ENCODE peak calls at places on chromosomes 13 and 19, in four cellular contexts. A, S, L and B are unnamed samples.

GRCh38 chr13:42334329-42334706 is 62.4 kb downstream of the AKAP11 start:
- DNase-seq in L (no peak), S (peak; percentile 50), A (peak; percentile 56), B (no peak)

GRCh38 chr19:22532388-22533310 is 101.5 kb upstream of the ZNF492 start:
- DNase-seq in L (no peak), S (no peak), A (no peak), B (no peak)

GRCh38 chr13:71513414-71514063 is 353.5 kb downstream of the DACH1 start:
- DNase-seq in S (no peak), A (no peak), L (no peak), B (no peak)

GRCh38 chr19:48094843-48095203 is 15.8 kb downstream of the PLA2G4C start:
- DNase-seq in L (no peak), A (no peak), S (no peak), B (no peak)

GRCh38 chr19:31312004-31312403 is 37.2 kb downstream of the TSHZ3 start:
- DNase-seq in L (no peak), S (no peak), A (no peak), B (no peak)

GRCh38 chr19:54806516-54806838 is 3.1 kb downstream of the KIR2DL4 start:
- DNase-seq in A (no peak), L (no peak), S (no peak), B (no peak)

GRCh38 chr19:32318884-32319520 is 26.4 kb upstream of the ZNF507 start:
- DNase-seq in A (peak; percentile 73), S (no peak), L (peak; percentile 8), B (peak; percentile 47)

GRCh38 chr19:39122934-39123731 is 2.5 kb upstream of the PAK4 start:
- DNase-seq in A (no peak), L (no peak), S (no peak), B (no peak)

GRCh38 chr19:12065100-12065538 is 588 bp downstream of the ZNF844 start:
- DNase-seq in A (peak; percentile 63), S (no peak), L (no peak), B (no peak)

GRCh38 chr19:31054430-31054829 is 294.8 kb downstream of the TSHZ3 start:
- DNase-seq in L (no peak), A (peak; percentile 62), S (no peak), B (peak; percentile 38)

GRCh38 chr13:31807090-31807541 is 67.8 kb downstream of the RXFP2 start:
- DNase-seq in A (no peak), S (no peak), L (no peak), B (no peak)
- TF ChIP-seq EGR1 in A (no peak), S (no peak), L (no peak), B (no peak)

DNA sequence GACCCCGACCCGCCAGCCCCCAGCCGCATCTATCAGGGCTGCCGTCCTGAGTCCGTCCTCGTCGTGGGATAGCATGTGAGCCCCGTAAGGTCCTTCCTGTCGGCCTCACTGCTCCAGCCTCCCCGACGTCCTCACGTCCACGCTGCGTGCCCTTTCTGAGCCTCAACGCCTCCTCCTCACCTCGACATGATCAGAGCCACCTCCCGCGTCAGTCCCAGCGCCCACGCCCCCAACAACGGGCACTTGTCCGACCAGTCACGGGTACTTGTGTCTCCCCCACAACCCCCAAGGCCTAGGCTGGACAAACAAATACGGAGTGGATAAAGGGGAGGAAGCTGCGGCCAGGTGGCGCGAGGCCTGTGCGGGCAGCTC is 665 bp downstream of the ZNF497 start:
- DNase-seq in S (no peak), A (no peak), L (peak; percentile 46), B (peak; percentile 64)
- TF ChIP-seq EGR1 in S (no peak), A (no peak), L (no peak), B (peak; percentile 83)

GRCh38 chr19:52735734-52736133 is 890 bp upstream of the ZNF611 start:
- DNase-seq in L (no peak), S (no peak), A (peak; percentile 75), B (no peak)
- TF ChIP-seq EGR1 in L (no peak), S (no peak), A (peak; percentile 93), B (no peak)

DNA sequence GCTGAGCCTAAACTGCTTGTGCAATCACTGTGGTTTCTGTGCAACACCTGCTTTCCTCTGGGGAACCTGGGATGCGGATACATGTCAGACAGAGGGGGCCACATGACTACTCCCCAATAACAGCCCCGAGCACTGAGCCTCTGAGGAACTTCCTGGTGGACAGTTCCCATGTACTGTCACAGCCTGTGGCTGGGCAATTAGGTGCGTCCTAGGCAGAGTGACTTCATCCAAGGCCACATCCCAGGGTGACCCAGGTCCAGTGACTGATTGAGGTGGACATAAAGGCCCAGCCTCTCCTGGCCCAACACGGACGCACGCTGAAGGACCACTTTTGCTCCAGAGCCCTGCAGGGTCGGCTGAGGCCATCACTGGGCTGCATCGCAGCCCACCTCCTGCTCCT is 24.0 kb downstream of the VRK3 start:
- DNase-seq in S (no peak), A (no peak), L (no peak), B (no peak)
- TF ChIP-seq EGR1 in S (no peak), A (no peak), L (no peak), B (no peak)

DNA sequence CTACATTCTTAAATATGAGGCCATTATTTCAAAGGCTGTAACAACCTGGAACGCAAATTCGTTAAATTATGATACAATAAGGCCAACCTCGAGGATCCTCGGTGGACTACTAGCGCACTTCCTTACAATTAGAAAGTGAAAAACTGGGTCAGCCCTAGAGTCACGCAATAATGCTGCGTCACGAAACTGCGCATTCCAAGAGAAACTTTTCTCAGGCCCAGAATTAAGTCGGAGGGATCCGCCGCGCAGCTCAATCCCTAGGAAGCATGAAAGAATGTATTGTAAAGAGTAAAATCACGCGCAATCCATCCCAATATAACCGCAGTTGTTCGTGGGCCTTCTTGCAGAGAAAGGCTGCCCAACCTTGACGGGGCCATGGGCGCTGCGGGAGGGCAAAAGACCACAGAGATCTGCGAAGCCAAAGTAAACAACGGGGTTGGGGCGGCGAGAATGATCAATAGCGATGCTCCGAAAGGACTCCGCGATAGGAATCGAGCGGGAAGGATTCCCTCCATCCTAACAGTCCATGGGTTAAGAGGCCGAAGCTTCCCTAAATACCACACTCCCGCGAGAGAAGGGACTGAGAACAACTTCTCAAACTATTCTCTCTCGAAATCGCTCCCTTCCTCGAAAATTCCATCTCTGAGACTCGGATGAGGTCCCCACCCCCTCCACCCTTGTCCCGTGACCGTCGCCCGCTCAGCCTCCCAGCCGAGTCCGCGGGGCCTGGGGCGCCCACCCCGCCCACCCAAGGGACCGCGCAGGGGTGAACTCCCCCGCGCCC is 564 bp downstream of the SPART start:
- DNase-seq in S (no peak), L (no peak), A (peak; percentile 73), B (peak; percentile 15)
- TF ChIP-seq EGR1 in S (no peak), L (no peak), A (no peak), B (no peak)

GRCh38 chr19:1750343-1751021 is 2.8 kb upstream of the ONECUT3 start:
- DNase-seq in S (no peak), L (no peak), A (peak; percentile 58), B (no peak)

GRCh38 chr19:1752757-1753728 is at the start of gene ONECUT3:
- DNase-seq in S (no peak), A (peak; percentile 63), L (no peak), B (no peak)

GRCh38 chr19:1751367-1752008 is 1.8 kb upstream of the ONECUT3 start:
- DNase-seq in A (no peak), L (no peak), S (no peak), B (no peak)

GRCh38 chr19:1753730-1754442 is 580 bp downstream of the ONECUT3 start:
- DNase-seq in L (no peak), S (no peak), A (no peak), B (no peak)

GRCh38 chr19:1752009-1752756 is 1.1 kb upstream of the ONECUT3 start:
- DNase-seq in S (no peak), L (no peak), A (no peak), B (no peak)
- TF ChIP-seq EGR1 in S (no peak), L (no peak), A (no peak), B (no peak)

GRCh38 chr19:5436948-5437306 is 18.3 kb upstream of the ZNRF4 start:
- DNase-seq in S (no peak), A (no peak), L (no peak), B (no peak)

GRCh38 chr19:5435642-5436017 is 19.6 kb upstream of the ZNRF4 start:
- DNase-seq in A (no peak), S (no peak), L (no peak), B (no peak)

GRCh38 chr19:5434970-5435641 is 20.1 kb upstream of the ZNRF4 start:
- DNase-seq in A (no peak), S (no peak), L (peak; percentile 74), B (peak; percentile 83)

GRCh38 chr19:5434351-5434917 is 20.8 kb upstream of the ZNRF4 start:
- DNase-seq in S (no peak), A (no peak), L (peak; percentile 39), B (peak; percentile 58)

GRCh38 chr19:5436101-5436947 is 18.9 kb upstream of the ZNRF4 start:
- DNase-seq in A (peak; percentile 96), S (no peak), L (no peak), B (peak; percentile 99)
- TF ChIP-seq EGR1 in A (no peak), S (no peak), L (no peak), B (no peak)

GRCh38 chr19:10086904-10087256 is 763 bp downstream of the SHFL start:
- DNase-seq in S (no peak), A (no peak), L (no peak), B (peak; percentile 27)
- TF ChIP-seq EGR1 in S (no peak), A (no peak), L (no peak), B (no peak)

DNA sequence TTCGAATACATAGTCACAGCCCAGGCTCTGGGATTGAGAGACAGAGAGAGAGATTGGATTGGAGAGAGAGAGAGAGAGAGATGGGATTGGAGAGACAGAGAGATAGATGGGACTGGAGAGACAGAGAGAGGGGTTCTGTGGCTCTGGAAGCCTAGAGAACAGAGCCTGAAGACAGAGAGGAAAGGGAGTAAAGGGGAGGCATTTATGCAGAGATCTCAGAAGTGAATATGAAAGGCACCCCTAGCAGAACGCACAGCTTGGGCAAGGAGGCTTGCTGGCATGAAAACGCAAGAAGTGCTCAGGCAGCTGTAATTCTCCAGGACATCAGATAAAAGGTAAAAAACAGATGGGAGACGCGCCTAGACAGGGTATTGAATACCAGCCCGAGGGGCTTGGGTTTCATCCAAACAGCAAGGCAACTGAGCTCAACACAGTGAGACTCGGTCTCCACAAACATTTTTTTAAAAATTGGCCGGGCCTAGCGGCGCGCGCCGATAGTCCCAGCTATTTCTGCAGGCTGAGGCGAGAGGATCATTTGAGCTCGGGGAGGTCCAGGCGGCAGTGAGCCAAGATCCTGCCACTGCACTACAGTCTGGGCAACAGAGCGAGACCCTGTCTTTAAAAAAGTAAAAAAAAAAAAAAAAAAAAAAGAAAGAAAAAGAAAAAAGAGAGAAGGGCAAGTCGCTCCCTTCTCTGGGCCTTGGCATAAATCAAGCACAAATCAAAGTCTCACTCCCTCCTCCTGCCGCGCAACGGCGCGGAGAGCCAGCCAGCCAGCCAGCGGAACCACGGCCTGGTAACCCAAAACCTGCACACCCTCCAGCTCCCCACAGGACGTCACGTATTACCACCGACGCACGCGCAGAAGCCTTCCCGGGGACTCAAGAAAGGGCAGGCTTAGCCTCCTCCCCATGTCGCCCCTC is 769 bp upstream of the PPP2R1A start:
- DNase-seq in A (peak; percentile 92), L (no peak), S (no peak), B (peak; percentile 92)
- TF ChIP-seq EGR1 in A (no peak), L (no peak), S (no peak), B (no peak)

GRCh38 chr19:3984908-3985642 is at the start of gene EEF2:
- DNase-seq in S (peak; percentile 48), L (peak; percentile 68), A (peak; percentile 93), B (peak; percentile 93)
- TF ChIP-seq EGR1 in S (peak; percentile 58), L (no peak), A (peak; percentile 37), B (peak; percentile 70)